ENCODE peak calls at places on chromosomes 16 and 17, in eight cellular contexts. One of them, this sample, is unnamed.

GRCh38 chr17:45976755-45977505 is 22.1 kb upstream of the STH start:
- DNase-seq in HL-60: no peak
- DNase-seq in cardiac muscle cell: peak; percentile 15
- DNase-seq in naive thymus-derived CD4-positive, alpha-beta T cell: no peak
- DNase-seq in cardiac fibroblast: peak; percentile 10
- DNase-seq in AG04449: no peak
- DNase-seq in BJ: no peak
- DNase-seq in effector memory CD4-positive, alpha-beta T cell: no peak
- DNase-seq in this sample: no peak

GRCh38 chr17:82943751-82944150 is 103.9 kb upstream of the ZNF750 start:
- DNase-seq in cardiac fibroblast: no peak
- DNase-seq in HL-60: no peak
- DNase-seq in BJ: no peak
- DNase-seq in effector memory CD4-positive, alpha-beta T cell: no peak
- DNase-seq in AG04449: no peak
- DNase-seq in naive thymus-derived CD4-positive, alpha-beta T cell: no peak
- DNase-seq in cardiac muscle cell: no peak
- DNase-seq in this sample: no peak

GRCh38 chr16:68113059-68113757 is 28.0 kb downstream of the NFATC3 start:
- DNase-seq in effector memory CD4-positive, alpha-beta T cell: no peak
- DNase-seq in BJ: no peak
- DNase-seq in AG04449: no peak
- DNase-seq in HL-60: peak; percentile 51
- DNase-seq in naive thymus-derived CD4-positive, alpha-beta T cell: no peak
- DNase-seq in cardiac fibroblast: no peak
- DNase-seq in cardiac muscle cell: no peak
- DNase-seq in this sample: no peak

GRCh38 chr17:27540300-27541105 is 84.3 kb downstream of the KSR1 start:
- DNase-seq in AG04449: peak; percentile 99
- DNase-seq in naive thymus-derived CD4-positive, alpha-beta T cell: no peak
- DNase-seq in BJ: peak; percentile 84
- DNase-seq in cardiac muscle cell: no peak
- DNase-seq in cardiac fibroblast: peak; percentile 99
- DNase-seq in HL-60: peak; percentile 79
- DNase-seq in effector memory CD4-positive, alpha-beta T cell: no peak
- DNase-seq in this sample: peak; percentile 94

GRCh38 chr17:61144876-61145564 is 254.6 kb upstream of the TBX2 start:
- DNase-seq in effector memory CD4-positive, alpha-beta T cell: no peak
- DNase-seq in naive thymus-derived CD4-positive, alpha-beta T cell: no peak
- DNase-seq in BJ: no peak
- DNase-seq in HL-60: peak; percentile 6
- DNase-seq in AG04449: no peak
- DNase-seq in cardiac fibroblast: peak; percentile 30
- DNase-seq in cardiac muscle cell: peak; percentile 52
- DNase-seq in this sample: no peak

GRCh38 chr17:38344127-38344745 is 480 bp upstream of the GPR179 start:
- DNase-seq in BJ: no peak
- DNase-seq in naive thymus-derived CD4-positive, alpha-beta T cell: no peak
- DNase-seq in cardiac muscle cell: no peak
- DNase-seq in AG04449: no peak
- DNase-seq in effector memory CD4-positive, alpha-beta T cell: no peak
- DNase-seq in HL-60: no peak
- DNase-seq in cardiac fibroblast: no peak
- DNase-seq in this sample: no peak

GRCh38 chr17:64728041-64728695 is 66.1 kb upstream of the SMURF2 start:
- DNase-seq in AG04449: no peak
- DNase-seq in cardiac muscle cell: no peak
- DNase-seq in naive thymus-derived CD4-positive, alpha-beta T cell: no peak
- DNase-seq in BJ: no peak
- DNase-seq in cardiac fibroblast: peak; percentile 29
- DNase-seq in HL-60: no peak
- DNase-seq in effector memory CD4-positive, alpha-beta T cell: no peak
- DNase-seq in this sample: no peak

GRCh38 chr17:19747829-19748806 is at the start of gene ALDH3A1:
- DNase-seq in BJ: no peak
- DNase-seq in cardiac fibroblast: no peak
- DNase-seq in effector memory CD4-positive, alpha-beta T cell: no peak
- DNase-seq in naive thymus-derived CD4-positive, alpha-beta T cell: no peak
- DNase-seq in AG04449: no peak
- DNase-seq in HL-60: no peak
- DNase-seq in cardiac muscle cell: no peak
- DNase-seq in this sample: no peak

GRCh38 chr17:81509687-81510523 is 2.7 kb downstream of the ACTG1 start:
- DNase-seq in HL-60: peak; percentile 65
- DNase-seq in BJ: no peak
- DNase-seq in effector memory CD4-positive, alpha-beta T cell: no peak
- DNase-seq in cardiac fibroblast: peak; percentile 46
- DNase-seq in naive thymus-derived CD4-positive, alpha-beta T cell: peak; percentile 62
- DNase-seq in AG04449: no peak
- DNase-seq in cardiac muscle cell: peak; percentile 49
- DNase-seq in this sample: no peak

GRCh38 chr17:72465191-72466024 is 344.6 kb downstream of the SOX9 start:
- DNase-seq in BJ: peak; percentile 84
- DNase-seq in HL-60: no peak
- DNase-seq in AG04449: peak; percentile 58
- DNase-seq in effector memory CD4-positive, alpha-beta T cell: no peak
- DNase-seq in cardiac muscle cell: no peak
- DNase-seq in naive thymus-derived CD4-positive, alpha-beta T cell: no peak
- DNase-seq in cardiac fibroblast: peak; percentile 49
- DNase-seq in this sample: peak; percentile 30

GRCh38 chr16:73019456-73020362 is 28.2 kb downstream of the ZFHX3 start:
- DNase-seq in BJ: no peak
- DNase-seq in cardiac fibroblast: peak; percentile 85
- DNase-seq in effector memory CD4-positive, alpha-beta T cell: no peak
- DNase-seq in AG04449: no peak
- DNase-seq in HL-60: no peak
- DNase-seq in naive thymus-derived CD4-positive, alpha-beta T cell: no peak
- DNase-seq in cardiac muscle cell: peak; percentile 44
- DNase-seq in this sample: peak; percentile 82

GRCh38 chr17:3929181-3929580 is 12.9 kb upstream of the P2RX1 start:
- DNase-seq in effector memory CD4-positive, alpha-beta T cell: no peak
- DNase-seq in cardiac fibroblast: no peak
- DNase-seq in cardiac muscle cell: no peak
- DNase-seq in BJ: no peak
- DNase-seq in naive thymus-derived CD4-positive, alpha-beta T cell: no peak
- DNase-seq in AG04449: no peak
- DNase-seq in HL-60: no peak
- DNase-seq in this sample: no peak

GRCh38 chr16:8887952-8888560 is 5.9 kb downstream of the LITAFD start:
- DNase-seq in AG04449: no peak
- DNase-seq in naive thymus-derived CD4-positive, alpha-beta T cell: no peak
- DNase-seq in cardiac muscle cell: no peak
- DNase-seq in HL-60: no peak
- DNase-seq in cardiac fibroblast: no peak
- DNase-seq in BJ: peak; percentile 29
- DNase-seq in effector memory CD4-positive, alpha-beta T cell: no peak
- DNase-seq in this sample: no peak

GRCh38 chr17:17395885-17396284 is 80.9 kb upstream of the MED9 start:
- DNase-seq in BJ: no peak
- DNase-seq in AG04449: no peak
- DNase-seq in cardiac muscle cell: no peak
- DNase-seq in naive thymus-derived CD4-positive, alpha-beta T cell: no peak
- DNase-seq in HL-60: no peak
- DNase-seq in effector memory CD4-positive, alpha-beta T cell: no peak
- DNase-seq in cardiac fibroblast: no peak
- DNase-seq in this sample: no peak

GRCh38 chr16:19210968-19211367 is 42.9 kb downstream of the SYT17 start:
- DNase-seq in naive thymus-derived CD4-positive, alpha-beta T cell: no peak
- DNase-seq in BJ: no peak
- DNase-seq in cardiac fibroblast: no peak
- DNase-seq in AG04449: no peak
- DNase-seq in effector memory CD4-positive, alpha-beta T cell: no peak
- DNase-seq in HL-60: no peak
- DNase-seq in cardiac muscle cell: no peak
- DNase-seq in this sample: no peak

GRCh38 chr16:82848013-82848412 is 221.2 kb downstream of the CDH13 start:
- DNase-seq in AG04449: no peak
- DNase-seq in naive thymus-derived CD4-positive, alpha-beta T cell: no peak
- DNase-seq in cardiac fibroblast: peak; percentile 75
- DNase-seq in HL-60: no peak
- DNase-seq in cardiac muscle cell: peak; percentile 79
- DNase-seq in BJ: no peak
- DNase-seq in effector memory CD4-positive, alpha-beta T cell: no peak
- DNase-seq in this sample: no peak

GRCh38 chr16:88785106-88785924 is at the start of gene PIEZO1:
- DNase-seq in effector memory CD4-positive, alpha-beta T cell: peak; percentile 73
- DNase-seq in AG04449: no peak
- DNase-seq in cardiac fibroblast: peak; percentile 70
- DNase-seq in naive thymus-derived CD4-positive, alpha-beta T cell: peak; percentile 85
- DNase-seq in cardiac muscle cell: peak; percentile 80
- DNase-seq in HL-60: peak; percentile 41
- DNase-seq in BJ: no peak
- DNase-seq in this sample: no peak

GRCh38 chr16:4713663-4714501 is 20.2 kb downstream of the ANKS3 start:
- DNase-seq in AG04449: no peak
- DNase-seq in effector memory CD4-positive, alpha-beta T cell: no peak
- DNase-seq in cardiac fibroblast: no peak
- DNase-seq in HL-60: no peak
- DNase-seq in cardiac muscle cell: no peak
- DNase-seq in BJ: no peak
- DNase-seq in naive thymus-derived CD4-positive, alpha-beta T cell: no peak
- DNase-seq in this sample: no peak

GRCh38 chr17:11351479-11351878 is 110.5 kb downstream of the SHISA6 start:
- DNase-seq in cardiac muscle cell: no peak
- DNase-seq in cardiac fibroblast: no peak
- DNase-seq in BJ: no peak
- DNase-seq in effector memory CD4-positive, alpha-beta T cell: no peak
- DNase-seq in HL-60: no peak
- DNase-seq in AG04449: no peak
- DNase-seq in naive thymus-derived CD4-positive, alpha-beta T cell: no peak
- DNase-seq in this sample: no peak

GRCh38 chr17:50168319-50168718 is 2.5 kb downstream of the SGCA start:
- DNase-seq in cardiac fibroblast: no peak
- DNase-seq in HL-60: no peak
- DNase-seq in AG04449: no peak
- DNase-seq in effector memory CD4-positive, alpha-beta T cell: no peak
- DNase-seq in naive thymus-derived CD4-positive, alpha-beta T cell: no peak
- DNase-seq in BJ: no peak
- DNase-seq in cardiac muscle cell: no peak
- DNase-seq in this sample: no peak

GRCh38 chr17:55496094-55496881 is 15.0 kb downstream of the SMIM36 start:
- DNase-seq in AG04449: no peak
- DNase-seq in cardiac fibroblast: peak; percentile 89
- DNase-seq in cardiac muscle cell: no peak
- DNase-seq in naive thymus-derived CD4-positive, alpha-beta T cell: no peak
- DNase-seq in BJ: no peak
- DNase-seq in effector memory CD4-positive, alpha-beta T cell: no peak
- DNase-seq in HL-60: peak; percentile 65
- DNase-seq in this sample: peak; percentile 44
- H3K4me3 ChIP-seq in AG04449: no peak overlapping the region
- H3K4me3 ChIP-seq in cardiac fibroblast: no peak overlapping the region
- H3K4me3 ChIP-seq in cardiac muscle cell: no peak overlapping the region
- H3K4me3 ChIP-seq in naive thymus-derived CD4-positive, alpha-beta T cell: no peak overlapping the region
- H3K4me3 ChIP-seq in BJ: no peak overlapping the region
- H3K4me3 ChIP-seq in effector memory CD4-positive, alpha-beta T cell: no peak overlapping the region
- H3K4me3 ChIP-seq in HL-60: no peak overlapping the region
- H3K4me3 ChIP-seq in this sample: no peak overlapping the region

GRCh38 chr16:74045539-74045938 is 251.1 kb upstream of the PSMD7 start:
- DNase-seq in HL-60: no peak
- DNase-seq in effector memory CD4-positive, alpha-beta T cell: no peak
- DNase-seq in naive thymus-derived CD4-positive, alpha-beta T cell: no peak
- DNase-seq in BJ: no peak
- DNase-seq in cardiac fibroblast: no peak
- DNase-seq in cardiac muscle cell: no peak
- DNase-seq in AG04449: no peak
- DNase-seq in this sample: no peak
- H3K4me3 ChIP-seq in HL-60: no peak overlapping the region
- H3K4me3 ChIP-seq in effector memory CD4-positive, alpha-beta T cell: no peak overlapping the region
- H3K4me3 ChIP-seq in naive thymus-derived CD4-positive, alpha-beta T cell: no peak overlapping the region
- H3K4me3 ChIP-seq in BJ: no peak overlapping the region
- H3K4me3 ChIP-seq in cardiac fibroblast: no peak overlapping the region
- H3K4me3 ChIP-seq in cardiac muscle cell: no peak overlapping the region
- H3K4me3 ChIP-seq in AG04449: no peak overlapping the region
- H3K4me3 ChIP-seq in this sample: no peak overlapping the region

DNA sequence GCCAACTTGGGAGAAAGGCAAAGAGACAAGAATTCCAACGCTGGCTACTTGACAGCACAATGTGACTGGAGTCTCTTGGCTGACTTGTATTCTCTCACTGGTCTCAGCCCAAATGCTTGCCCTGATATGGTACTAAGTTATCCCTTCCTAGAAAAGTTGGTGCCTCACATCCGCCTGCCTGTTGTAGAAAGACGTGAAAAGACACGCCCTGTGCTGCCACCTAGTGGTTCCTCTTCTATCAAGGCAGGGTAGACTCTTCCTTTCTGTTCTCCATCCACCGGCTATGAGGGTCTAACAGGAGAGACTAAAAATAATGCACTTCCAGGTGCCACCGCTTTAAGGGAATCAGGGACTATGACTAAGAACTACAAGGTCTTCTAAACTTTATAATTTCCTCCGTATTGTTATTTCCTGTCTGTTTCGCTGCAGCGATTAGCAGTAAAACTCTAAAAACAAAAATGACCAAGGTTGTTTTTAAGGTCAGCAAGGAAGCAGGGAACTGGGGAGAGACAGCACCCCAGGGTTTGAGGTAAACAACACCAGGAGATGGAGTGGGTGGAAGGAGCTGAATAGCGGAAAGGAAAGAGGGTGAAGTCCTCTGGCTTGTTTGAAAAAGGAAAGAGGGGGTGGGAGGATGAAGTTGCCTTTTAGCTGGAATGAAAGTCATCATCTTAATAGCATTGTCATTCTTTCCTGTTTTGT is 109.5 kb downstream of the YPEL2 start:
- DNase-seq in HL-60: peak; percentile 84
- DNase-seq in naive thymus-derived CD4-positive, alpha-beta T cell: peak; percentile 87
- DNase-seq in effector memory CD4-positive, alpha-beta T cell: peak; percentile 62
- DNase-seq in AG04449: peak; percentile 63
- DNase-seq in cardiac muscle cell: peak; percentile 98
- DNase-seq in cardiac fibroblast: peak; percentile 96
- DNase-seq in BJ: no peak
- DNase-seq in this sample: peak; percentile 69
- H3K4me3 ChIP-seq in HL-60: no peak overlapping the region
- H3K4me3 ChIP-seq in naive thymus-derived CD4-positive, alpha-beta T cell: no peak overlapping the region
- H3K4me3 ChIP-seq in effector memory CD4-positive, alpha-beta T cell: no peak overlapping the region
- H3K4me3 ChIP-seq in AG04449: no peak overlapping the region
- H3K4me3 ChIP-seq in cardiac muscle cell: no peak overlapping the region
- H3K4me3 ChIP-seq in cardiac fibroblast: no peak overlapping the region
- H3K4me3 ChIP-seq in BJ: no peak overlapping the region
- H3K4me3 ChIP-seq in this sample: no peak overlapping the region

DNA sequence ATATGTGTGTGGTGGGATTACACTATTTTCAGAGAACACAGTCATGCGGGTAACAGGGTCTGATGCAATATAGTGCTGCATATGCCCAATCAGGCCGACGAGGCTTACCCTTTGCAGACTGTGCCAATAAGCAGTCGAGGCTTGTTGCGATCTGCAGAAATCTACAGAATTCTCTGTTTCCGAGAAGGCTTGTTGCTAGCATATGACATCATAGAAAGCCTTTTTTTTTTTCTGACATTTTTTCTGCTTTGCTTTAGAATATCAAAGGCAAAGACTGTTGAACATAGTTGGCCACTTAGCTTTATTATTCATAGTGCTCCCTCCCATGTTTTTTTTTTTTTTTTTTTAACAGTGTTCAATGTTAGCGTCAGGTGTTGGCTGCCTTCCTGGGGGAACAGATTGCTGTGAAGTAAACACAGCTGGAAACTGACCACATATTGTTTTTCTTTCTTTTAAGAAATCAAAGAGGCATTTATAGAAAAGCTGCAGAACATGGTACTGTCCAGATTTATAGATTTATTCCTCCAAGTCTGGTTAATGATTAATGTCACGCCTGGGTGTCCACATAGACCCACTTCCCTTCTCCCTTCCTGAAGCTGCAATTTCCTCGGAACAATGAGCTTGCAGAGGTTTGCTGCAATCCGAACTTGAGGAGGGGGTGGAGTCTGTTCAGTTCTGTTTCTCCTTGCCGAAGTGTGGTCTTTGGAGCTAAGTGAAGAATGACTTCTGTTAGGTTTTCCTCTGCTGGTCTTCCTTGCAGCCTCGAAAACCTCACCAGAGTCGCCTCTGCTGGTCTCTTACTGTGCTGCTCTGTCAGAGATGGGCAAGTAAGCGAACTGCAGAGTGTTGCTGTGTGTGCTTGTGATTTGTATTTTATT is 87.3 kb downstream of the MAP2K6 start:
- DNase-seq in HL-60: peak; percentile 47
- DNase-seq in naive thymus-derived CD4-positive, alpha-beta T cell: no peak
- DNase-seq in BJ: peak; percentile 29
- DNase-seq in AG04449: no peak
- DNase-seq in cardiac fibroblast: peak; percentile 64
- DNase-seq in effector memory CD4-positive, alpha-beta T cell: no peak
- DNase-seq in cardiac muscle cell: peak; percentile 52
- DNase-seq in this sample: no peak
- H3K4me3 ChIP-seq in HL-60: no peak overlapping the region
- H3K4me3 ChIP-seq in naive thymus-derived CD4-positive, alpha-beta T cell: no peak overlapping the region
- H3K4me3 ChIP-seq in BJ: peak overlapping the region; percentile 12
- H3K4me3 ChIP-seq in AG04449: no peak overlapping the region
- H3K4me3 ChIP-seq in cardiac fibroblast: peak overlapping the region; percentile 10
- H3K4me3 ChIP-seq in effector memory CD4-positive, alpha-beta T cell: no peak overlapping the region
- H3K4me3 ChIP-seq in cardiac muscle cell: no peak overlapping the region
- H3K4me3 ChIP-seq in this sample: peak overlapping the region; percentile 27